ENCODE peak calls at places on chromosome 3, in nine cellular contexts. One of them, this sample, is unnamed.

GRCh38 chr3:120555661-120556509 is 40.3 kb upstream of the NDUFB4 start:
- DNase-seq in uterus: no peak
- DNase-seq in A549: no peak
- DNase-seq in body of pancreas: peak
- DNase-seq in sigmoid colon: no peak
- DNase-seq in esophagus squamous epithelium: no peak
- DNase-seq in stomach: peak
- DNase-seq in testis: peak
- DNase-seq in adrenal gland: peak
- DNase-seq in this sample: peak

GRCh38 chr3:12288466-12289129 is at the start of gene PPARG:
- DNase-seq in A549: peak
- DNase-seq in testis: peak
- DNase-seq in body of pancreas: peak
- DNase-seq in esophagus squamous epithelium: no peak
- DNase-seq in sigmoid colon: no peak
- DNase-seq in uterus: peak
- DNase-seq in stomach: peak
- DNase-seq in adrenal gland: peak
- DNase-seq in this sample: peak

GRCh38 chr3:16896094-16896627 is 11.4 kb downstream of the PLCL2 start:
- DNase-seq in A549: no peak
- DNase-seq in body of pancreas: no peak
- DNase-seq in uterus: no peak
- DNase-seq in sigmoid colon: no peak
- DNase-seq in esophagus squamous epithelium: no peak
- DNase-seq in adrenal gland: no peak
- DNase-seq in testis: no peak
- DNase-seq in stomach: no peak
- DNase-seq in this sample: no peak

GRCh38 chr3:159191454-159191853 is 389.6 kb downstream of the MFSD1 start:
- DNase-seq in body of pancreas: no peak
- DNase-seq in sigmoid colon: no peak
- DNase-seq in stomach: no peak
- DNase-seq in uterus: no peak
- DNase-seq in adrenal gland: no peak
- DNase-seq in A549: peak
- DNase-seq in testis: no peak
- DNase-seq in esophagus squamous epithelium: no peak
- DNase-seq in this sample: no peak

GRCh38 chr3:168165390-168166269 is 69.9 kb upstream of the GOLIM4 start:
- DNase-seq in adrenal gland: peak
- DNase-seq in esophagus squamous epithelium: no peak
- DNase-seq in sigmoid colon: peak
- DNase-seq in testis: peak
- DNase-seq in uterus: peak
- DNase-seq in body of pancreas: peak
- DNase-seq in stomach: peak
- DNase-seq in A549: peak
- DNase-seq in this sample: peak

GRCh38 chr3:37500518-37500917 is 326.1 kb upstream of the LRRFIP2 start:
- DNase-seq in stomach: no peak
- DNase-seq in esophagus squamous epithelium: no peak
- DNase-seq in uterus: no peak
- DNase-seq in A549: no peak
- DNase-seq in adrenal gland: no peak
- DNase-seq in testis: no peak
- DNase-seq in sigmoid colon: no peak
- DNase-seq in body of pancreas: no peak
- DNase-seq in this sample: no peak

GRCh38 chr3:104291437-104291851 is 1075.3 kb upstream of the ALCAM start:
- DNase-seq in esophagus squamous epithelium: no peak
- DNase-seq in stomach: no peak
- DNase-seq in body of pancreas: no peak
- DNase-seq in A549: no peak
- DNase-seq in testis: no peak
- DNase-seq in adrenal gland: no peak
- DNase-seq in uterus: no peak
- DNase-seq in sigmoid colon: no peak
- DNase-seq in this sample: no peak

GRCh38 chr3:13148126-13148525 is 74.9 kb upstream of the IQSEC1 start:
- DNase-seq in body of pancreas: no peak
- DNase-seq in testis: no peak
- DNase-seq in adrenal gland: no peak
- DNase-seq in stomach: no peak
- DNase-seq in uterus: no peak
- DNase-seq in esophagus squamous epithelium: no peak
- DNase-seq in sigmoid colon: peak
- DNase-seq in A549: no peak
- DNase-seq in this sample: no peak

GRCh38 chr3:46695177-46695961 is 1.9 kb upstream of the ALS2CL start:
- DNase-seq in esophagus squamous epithelium: no peak
- DNase-seq in uterus: peak
- DNase-seq in testis: peak
- DNase-seq in stomach: peak
- DNase-seq in sigmoid colon: peak
- DNase-seq in A549: peak
- DNase-seq in body of pancreas: peak
- DNase-seq in adrenal gland: peak
- DNase-seq in this sample: peak

GRCh38 chr3:126102530-126102951 is 18.6 kb upstream of the SLC41A3 start:
- DNase-seq in body of pancreas: no peak
- DNase-seq in uterus: no peak
- DNase-seq in adrenal gland: no peak
- DNase-seq in A549: no peak
- DNase-seq in testis: peak
- DNase-seq in sigmoid colon: peak
- DNase-seq in esophagus squamous epithelium: no peak
- DNase-seq in stomach: no peak
- DNase-seq in this sample: peak

DNA sequence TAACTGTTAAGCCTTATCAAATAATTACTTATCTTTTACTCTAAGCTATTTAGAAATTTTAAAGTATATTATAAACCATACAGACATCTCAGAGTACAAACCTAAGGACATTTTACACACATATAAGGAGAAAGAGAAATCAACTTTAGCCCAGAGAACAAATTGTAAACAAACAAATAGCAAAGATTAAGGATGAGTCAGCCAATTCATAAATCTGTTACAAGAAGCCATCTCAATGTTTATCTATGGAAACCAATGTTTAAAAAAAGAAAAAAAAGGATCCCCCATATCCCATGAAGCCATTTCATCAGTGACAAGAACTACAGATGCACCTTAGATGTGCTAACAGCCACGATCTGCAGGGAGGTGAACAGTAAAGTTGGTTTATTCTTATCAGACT is 437.1 kb downstream of the SHQ1 start:
- DNase-seq in sigmoid colon: no peak
- DNase-seq in esophagus squamous epithelium: no peak
- DNase-seq in testis: no peak
- DNase-seq in A549: no peak
- DNase-seq in stomach: no peak
- DNase-seq in uterus: no peak
- DNase-seq in adrenal gland: no peak
- DNase-seq in body of pancreas: no peak
- DNase-seq in this sample: no peak
- TF ChIP-seq POLR2A in sigmoid colon: no peak
- TF ChIP-seq POLR2A in esophagus squamous epithelium: no peak
- TF ChIP-seq POLR2A in testis: no peak
- TF ChIP-seq POLR2A in A549: no peak
- TF ChIP-seq POLR2A in stomach: no peak
- TF ChIP-seq POLR2A in uterus: no peak
- TF ChIP-seq POLR2A in adrenal gland: no peak
- TF ChIP-seq POLR2A in body of pancreas: no peak
- TF ChIP-seq POLR2A in this sample: no peak

DNA sequence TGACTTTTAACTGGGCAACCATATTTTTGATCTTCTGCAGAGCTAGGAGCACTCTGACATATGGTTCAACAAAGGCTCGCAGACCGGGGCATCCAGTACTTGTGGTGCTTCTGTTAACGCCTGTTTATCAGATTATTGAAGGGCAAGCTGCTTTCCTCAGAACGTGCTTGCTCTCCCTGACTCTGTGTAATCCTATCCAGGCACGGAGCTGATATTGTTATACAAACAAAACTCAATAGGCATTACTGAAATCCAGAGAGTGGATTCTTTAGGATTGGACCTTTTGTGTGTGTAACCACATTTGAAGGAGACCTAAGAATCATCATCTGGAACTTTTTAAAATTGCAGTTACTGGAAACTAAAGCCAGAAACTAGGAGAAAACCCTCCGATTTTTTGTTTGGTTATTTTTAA is 246.5 kb downstream of the PTPRG start:
- DNase-seq in testis: peak
- DNase-seq in sigmoid colon: no peak
- DNase-seq in stomach: peak
- DNase-seq in adrenal gland: no peak
- DNase-seq in A549: no peak
- DNase-seq in body of pancreas: no peak
- DNase-seq in esophagus squamous epithelium: no peak
- DNase-seq in uterus: no peak
- DNase-seq in this sample: no peak
- H3K27ac ChIP-seq in testis: peak
- H3K27ac ChIP-seq in sigmoid colon: peak
- H3K27ac ChIP-seq in stomach: peak
- H3K27ac ChIP-seq in adrenal gland: peak
- H3K27ac ChIP-seq in A549: no peak
- H3K27ac ChIP-seq in body of pancreas: no peak
- H3K27ac ChIP-seq in esophagus squamous epithelium: no peak
- H3K27ac ChIP-seq in uterus: peak
- H3K27ac ChIP-seq in this sample: peak

DNA sequence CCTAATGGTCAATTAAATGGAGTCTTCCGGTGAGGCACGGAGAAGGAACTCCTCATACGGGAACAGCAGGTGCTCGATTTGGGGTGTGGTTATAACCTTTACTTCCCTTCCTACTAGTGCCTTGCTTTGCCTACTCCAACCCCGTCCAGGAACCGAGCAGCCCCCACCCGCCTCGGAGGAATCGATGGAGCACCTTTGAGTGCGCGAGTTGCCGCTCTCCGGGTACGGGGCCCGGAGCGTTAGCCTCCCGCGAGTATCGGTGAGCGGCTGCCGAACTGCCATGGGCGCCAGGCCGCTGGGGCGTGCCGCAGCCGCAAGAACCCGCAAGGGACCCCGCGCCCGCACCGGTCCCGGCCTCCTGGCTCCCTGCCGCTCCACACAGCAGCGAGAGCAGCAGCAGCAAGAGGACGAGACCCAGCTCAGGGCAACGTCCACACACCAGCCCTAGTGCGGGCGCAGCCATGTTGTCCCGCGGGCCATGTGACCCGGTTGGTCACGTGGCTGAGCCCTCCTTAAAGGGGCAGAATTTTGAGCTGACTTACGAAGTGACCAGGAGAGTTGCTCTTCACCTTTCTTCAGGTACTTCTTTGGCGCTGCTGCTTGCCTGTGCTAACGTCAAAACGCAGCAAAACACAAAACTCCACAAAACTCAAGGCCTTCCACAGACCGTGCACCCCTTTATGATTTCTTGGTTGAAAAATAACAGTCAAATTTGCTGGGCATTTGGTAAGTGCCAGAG is at the start of gene SUMF1:
- DNase-seq in sigmoid colon: peak
- DNase-seq in body of pancreas: peak
- DNase-seq in uterus: peak
- DNase-seq in stomach: peak
- DNase-seq in A549: peak
- DNase-seq in testis: peak
- DNase-seq in esophagus squamous epithelium: peak
- DNase-seq in adrenal gland: peak
- DNase-seq in this sample: peak
- TF ChIP-seq POLR2A in sigmoid colon: no peak
- TF ChIP-seq POLR2A in body of pancreas: peak
- TF ChIP-seq POLR2A in uterus: peak
- TF ChIP-seq POLR2A in stomach: no peak
- TF ChIP-seq POLR2A in A549: peak
- TF ChIP-seq POLR2A in testis: no peak
- TF ChIP-seq POLR2A in esophagus squamous epithelium: peak
- TF ChIP-seq POLR2A in adrenal gland: peak
- TF ChIP-seq POLR2A in this sample: peak

GRCh38 chr3:42652251-42652610 is 1.3 kb upstream of the ZBTB47 start:
- DNase-seq in uterus: no peak
- DNase-seq in body of pancreas: no peak
- DNase-seq in testis: no peak
- DNase-seq in A549: no peak
- DNase-seq in stomach: no peak
- DNase-seq in esophagus squamous epithelium: no peak
- DNase-seq in adrenal gland: no peak
- DNase-seq in sigmoid colon: no peak
- DNase-seq in this sample: no peak

GRCh38 chr3:42652611-42653302 is 740 bp upstream of the ZBTB47 start:
- DNase-seq in adrenal gland: peak
- DNase-seq in esophagus squamous epithelium: no peak
- DNase-seq in A549: peak
- DNase-seq in testis: no peak
- DNase-seq in body of pancreas: peak
- DNase-seq in sigmoid colon: peak
- DNase-seq in uterus: peak
- DNase-seq in stomach: peak
- DNase-seq in this sample: peak

GRCh38 chr3:42653303-42653559 is 266 bp upstream of the ZBTB47 start:
- DNase-seq in body of pancreas: no peak
- DNase-seq in stomach: no peak
- DNase-seq in sigmoid colon: no peak
- DNase-seq in testis: no peak
- DNase-seq in esophagus squamous epithelium: no peak
- DNase-seq in uterus: no peak
- DNase-seq in A549: no peak
- DNase-seq in adrenal gland: peak
- DNase-seq in this sample: no peak

GRCh38 chr3:42654331-42655201 is 1.1 kb downstream of the ZBTB47 start:
- DNase-seq in esophagus squamous epithelium: no peak
- DNase-seq in uterus: peak
- DNase-seq in testis: peak
- DNase-seq in body of pancreas: peak
- DNase-seq in adrenal gland: peak
- DNase-seq in A549: no peak
- DNase-seq in sigmoid colon: peak
- DNase-seq in stomach: peak
- DNase-seq in this sample: peak

DNA sequence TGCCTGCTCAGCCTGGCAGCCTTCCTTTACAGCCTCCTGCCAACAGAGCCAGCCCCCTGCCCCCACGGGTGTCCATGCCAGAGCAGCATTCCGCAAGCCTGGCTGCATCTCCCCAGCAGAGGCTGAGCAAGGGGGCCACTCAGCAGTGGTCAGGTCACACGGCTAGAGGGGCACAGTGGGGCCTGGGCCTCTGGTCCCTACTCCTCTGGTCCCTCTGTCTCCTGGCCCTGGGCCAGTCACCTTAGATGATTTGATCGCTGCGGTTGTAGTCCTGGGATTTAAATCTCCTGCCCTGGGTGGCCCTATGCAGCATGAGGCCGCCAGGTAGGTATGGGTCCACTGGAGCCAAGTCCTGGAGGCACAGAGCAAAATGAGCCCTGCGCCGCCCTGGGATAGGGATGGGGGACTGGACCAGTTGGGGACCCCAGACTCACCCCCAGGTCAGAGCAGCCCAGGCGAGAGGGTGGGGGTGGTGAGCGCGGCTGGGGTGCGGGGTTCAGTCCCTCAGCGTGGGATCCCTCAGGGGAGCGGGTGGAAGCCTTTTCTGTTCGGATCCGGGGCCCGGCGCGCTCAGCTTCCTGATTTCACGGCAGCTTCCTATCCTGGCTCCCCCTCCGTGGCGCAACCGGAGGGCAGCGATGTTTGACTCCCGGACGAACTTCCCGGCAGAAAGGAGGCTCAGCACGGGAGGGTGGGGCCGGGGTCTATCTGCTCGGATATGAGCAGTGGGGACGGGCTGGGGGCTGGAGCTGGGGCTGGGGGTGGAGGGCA is at the start of gene ZBTB47:
- DNase-seq in sigmoid colon: peak
- DNase-seq in esophagus squamous epithelium: no peak
- DNase-seq in A549: no peak
- DNase-seq in body of pancreas: peak
- DNase-seq in adrenal gland: peak
- DNase-seq in uterus: peak
- DNase-seq in testis: no peak
- DNase-seq in stomach: peak
- DNase-seq in this sample: peak
- H3K27ac ChIP-seq in sigmoid colon: peak
- H3K27ac ChIP-seq in esophagus squamous epithelium: peak
- H3K27ac ChIP-seq in A549: peak
- H3K27ac ChIP-seq in body of pancreas: peak
- H3K27ac ChIP-seq in adrenal gland: peak
- H3K27ac ChIP-seq in uterus: peak
- H3K27ac ChIP-seq in testis: peak
- H3K27ac ChIP-seq in stomach: peak
- H3K27ac ChIP-seq in this sample: peak